ENCODE peak calls at places on chromosome 22, in five cellular contexts. H is BJ, E is RWPE1, D is OCI-LY7, M is AG04450. N is an unnamed sample.

GRCh38 chr22:24379536-24379935 is 47.9 kb upstream of the ADORA2A start:
- DNase-seq in D (no peak), E (no peak), H (no peak), M (no peak), N (no peak)

GRCh38 chr22:20319041-20319744 is 667 bp downstream of the DGCR6L start:
- DNase-seq in E (no peak), H (no peak), M (no peak), D (peak; percentile 37), N (no peak)

GRCh38 chr22:30386960-30387848 is at the start of gene RNF215:
- DNase-seq in H (no peak), M (peak; percentile 18), D (peak; percentile 86), E (peak; percentile 76), N (peak; percentile 92)

GRCh38 chr22:46575915-46576555 is 38.6 kb upstream of the CELSR1 start:
- DNase-seq in E (no peak), H (no peak), D (no peak), M (no peak), N (no peak)

GRCh38 chr22:42820075-42820763 is 36.9 kb downstream of the ARFGAP3 start:
- DNase-seq in D (peak; percentile 80), M (peak; percentile 51), H (peak; percentile 82), E (peak; percentile 24), N (no peak)

GRCh38 chr22:49192180-49192856 is 635.4 kb downstream of the BRD1 start:
- DNase-seq in E (no peak), D (no peak), H (no peak), M (no peak), N (no peak)

GRCh38 chr22:45344339-45344738 is 34.6 kb downstream of the FAM118A start:
- DNase-seq in H (no peak), D (no peak), M (no peak), E (no peak), N (no peak)

GRCh38 chr22:49751318-49751967 is 76.2 kb downstream of the BRD1 start:
- DNase-seq in E (no peak), M (no peak), D (no peak), H (no peak), N (no peak)

GRCh38 chr22:24106385-24107381 is 74.6 kb upstream of the SUSD2 start:
- DNase-seq in M (no peak), E (no peak), H (no peak), D (peak; percentile 45), N (no peak)

GRCh38 chr22:50015451-50016307 is 3.1 kb upstream of the IL17REL start:
- DNase-seq in E (no peak), M (no peak), D (no peak), H (no peak), N (no peak)

GRCh38 chr22:45151503-45151902 is 12.2 kb upstream of the NUP50 start:
- DNase-seq in E (no peak), M (no peak), D (no peak), H (no peak), N (no peak)

GRCh38 chr22:21067075-21067900 is 21.5 kb downstream of the LRRC74B start:
- DNase-seq in M (no peak), D (no peak), H (no peak), E (no peak), N (no peak)

GRCh38 chr22:30717331-30717921 is 22.8 kb downstream of the OSBP2 start:
- DNase-seq in M (peak; percentile 24), D (no peak), E (peak; percentile 26), H (peak; percentile 52), N (no peak)

GRCh38 chr22:47778160-47778658 is 1015.8 kb downstream of the TBC1D22A start:
- DNase-seq in E (no peak), M (no peak), H (no peak), D (no peak), N (no peak)

GRCh38 chr22:31346733-31347250 is 646 bp upstream of the PATZ1 start:
- DNase-seq in E (peak; percentile 32), M (no peak), D (no peak), H (no peak), N (peak; percentile 87)

GRCh38 chr22:49549851-49550430 is 277.7 kb downstream of the BRD1 start:
- DNase-seq in E (no peak), H (no peak), M (no peak), D (no peak), N (no peak)

GRCh38 chr22:17792854-17793434 is 18.7 kb upstream of the BID start:
- DNase-seq in M (no peak), E (no peak), H (no peak), D (no peak), N (no peak)

GRCh38 chr22:17789379-17790200 is 15.3 kb upstream of the BID start:
- DNase-seq in H (no peak), M (no peak), D (no peak), E (no peak), N (no peak)

GRCh38 chr22:17791196-17791595 is 16.9 kb upstream of the BID start:
- DNase-seq in M (no peak), D (no peak), E (no peak), H (no peak), N (no peak)

GRCh38 chr22:17794726-17795125 is 20.5 kb upstream of the BID start:
- DNase-seq in H (no peak), E (no peak), D (no peak), M (no peak), N (no peak)

DNA sequence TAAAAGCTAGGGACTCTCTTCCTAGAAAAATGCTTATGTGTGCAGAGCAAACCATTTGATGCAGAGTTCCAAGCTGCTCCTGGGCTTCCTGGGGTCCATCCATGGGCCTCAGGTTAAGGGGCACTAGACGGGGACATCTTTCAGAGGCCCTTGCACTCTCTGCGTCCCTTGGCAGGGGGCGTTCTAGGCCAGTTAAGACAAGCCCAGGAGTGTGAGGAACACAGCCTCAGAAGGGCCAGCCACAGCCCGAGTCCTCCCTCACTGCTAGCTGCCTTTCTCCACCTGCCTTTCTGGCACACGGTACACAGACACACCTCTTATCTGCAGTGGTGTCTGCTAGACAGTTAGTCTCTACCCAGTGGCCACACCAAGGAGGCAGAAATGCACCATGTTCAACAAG is 18.0 kb upstream of the BID start:
- DNase-seq in E (no peak), M (no peak), D (no peak), H (no peak), N (no peak)
- TF ChIP-seq CTCF in E (no peak), M (no peak), D (peak; percentile 51), H (no peak), N (no peak)

GRCh38 chr22:37752189-37753061 is 55.3 kb upstream of the GCAT start:
- DNase-seq in E (peak; percentile 82), D (no peak), H (peak; percentile 89), M (peak; percentile 47), N (no peak)
- TF ChIP-seq CTCF in E (no peak), D (no peak), H (peak; percentile 53), M (peak; percentile 37), N (no peak)

GRCh38 chr22:27542602-27543001 is 259.0 kb downstream of the MN1 start:
- DNase-seq in H (no peak), E (no peak), D (no peak), M (no peak), N (no peak)
- TF ChIP-seq CTCF in H (no peak), E (no peak), D (no peak), M (no peak), N (no peak)

GRCh38 chr22:22811016-22812009 is 76.3 kb upstream of the IGLL5 start:
- DNase-seq in M (no peak), H (no peak), D (peak; percentile 60), E (no peak), N (no peak)

GRCh38 chr22:22810471-22810870 is 77.1 kb upstream of the IGLL5 start:
- DNase-seq in H (no peak), D (no peak), M (no peak), E (no peak), N (no peak)

GRCh38 chr22:22813126-22814075 is 74.2 kb upstream of the IGLL5 start:
- DNase-seq in D (no peak), E (no peak), H (no peak), M (no peak), N (no peak)

GRCh38 chr22:22812031-22812905 is 75.3 kb upstream of the IGLL5 start:
- DNase-seq in H (no peak), E (no peak), D (peak; percentile 76), M (no peak), N (no peak)

GRCh38 chr22:22810018-22810427 is 77.6 kb upstream of the IGLL5 start:
- DNase-seq in M (no peak), D (peak; percentile 77), E (no peak), H (no peak), N (no peak)
- TF ChIP-seq CTCF in M (peak; percentile 76), D (peak; percentile 89), E (no peak), H (peak; percentile 68), N (no peak)

DNA sequence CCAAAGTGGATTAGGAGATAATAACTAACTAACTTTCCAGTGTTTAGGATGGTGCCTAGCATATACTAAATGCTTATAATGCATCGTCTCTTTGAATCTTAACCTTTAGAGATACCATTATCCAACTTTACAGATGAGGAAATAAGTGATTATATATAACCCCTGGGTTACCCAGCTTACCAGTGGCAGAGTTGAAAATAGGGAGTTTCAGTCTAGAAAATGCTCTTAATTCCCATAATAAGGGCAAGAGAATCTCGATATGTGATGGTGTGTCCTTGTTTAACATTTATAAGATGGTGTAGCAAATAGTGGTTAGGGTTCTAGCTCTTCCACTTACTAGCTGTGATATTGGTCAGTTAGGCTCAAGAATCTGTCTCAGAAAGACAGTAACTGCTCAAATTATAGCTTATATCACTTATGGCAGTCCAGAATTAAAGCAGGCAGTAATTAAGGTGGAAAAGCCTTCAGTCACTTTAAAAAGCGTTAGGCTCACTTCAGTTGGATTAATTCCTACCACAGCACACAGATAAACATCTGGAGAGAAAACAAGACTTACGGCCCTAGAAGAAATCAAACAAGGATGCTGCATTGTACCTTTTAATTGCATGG is 6.3 kb downstream of the XBP1 start:
- DNase-seq in D (no peak), M (no peak), H (no peak), E (no peak), N (no peak)
- TF ChIP-seq CTCF in D (no peak), M (no peak), H (no peak), E (no peak), N (no peak)

DNA sequence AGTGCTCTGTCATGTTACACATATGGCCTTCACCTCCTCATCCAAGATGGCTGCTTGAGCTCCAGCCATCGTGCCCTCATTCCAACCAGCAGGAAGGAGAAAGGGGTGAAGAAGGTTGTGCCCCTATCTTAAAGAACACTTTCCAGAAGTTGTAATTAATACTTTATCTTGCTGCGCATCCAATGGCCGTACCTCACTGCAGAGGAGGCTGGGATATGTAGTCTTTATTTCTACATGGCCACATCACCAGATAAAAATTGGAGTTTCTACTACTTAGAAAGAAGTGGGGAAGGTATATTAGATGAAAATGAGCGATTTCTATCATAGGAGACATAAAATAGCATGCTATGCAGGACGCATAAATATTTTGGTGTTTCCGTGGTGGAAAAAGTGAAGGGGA is 8.6 kb upstream of the MB start:
- DNase-seq in E (no peak), M (no peak), D (no peak), H (no peak), N (no peak)
- TF ChIP-seq CTCF in E (no peak), M (no peak), D (no peak), H (no peak), N (no peak)

GRCh38 chr22:35739642-35740041 is 22.0 kb downstream of the APOL5 start:
- DNase-seq in E (no peak), M (no peak), H (no peak), D (no peak), N (peak; percentile 41)
- TF ChIP-seq CTCF in E (no peak), M (peak; percentile 32), H (peak; percentile 21), D (peak; percentile 55), N (no peak)

N was measured in glutamatergic neuron.